ENCODE peak calls at places on chromosomes 16 and 17, in nine cellular contexts. N is heart left ventricle, Z is left ventricle myocardium inferior, F is psoas muscle, I is sigmoid colon, L is prostate gland, R is heart right ventricle, K is IMR-90, C is dorsolateral prefrontal cortex. E is an unnamed sample.

GRCh38 chr16:77273815-77274214 is 74.6 kb downstream of the SYCE1L start:
- DNase-seq in L (no peak), Z (no peak), K (no peak), F (no peak), I (no peak), C (no peak), N (no peak), R (no peak), E (no peak)

GRCh38 chr16:82031116-82032084 is 3.7 kb upstream of the HSD17B2 start:
- DNase-seq in Z (no peak), N (no peak), C (no peak), K (peak; percentile 72), R (no peak), F (no peak), I (no peak), L (peak; percentile 36), E (no peak)

GRCh38 chr17:79739148-79740062 is 8.7 kb downstream of the ENPP7 start:
- DNase-seq in Z (no peak), C (no peak), F (no peak), R (no peak), L (peak; percentile 35), I (no peak), N (no peak), K (no peak), E (no peak)

GRCh38 chr17:83064021-83064731 is 15.2 kb upstream of the METRNL start:
- DNase-seq in K (no peak), C (no peak), L (no peak), I (peak; percentile 58), Z (no peak), F (no peak), N (peak; percentile 9), R (no peak), E (no peak)

GRCh38 chr16:76293980-76294690 is 16.9 kb downstream of the CNTNAP4 start:
- DNase-seq in L (no peak), R (no peak), C (no peak), I (no peak), N (no peak), Z (no peak), K (no peak), F (no peak), E (no peak)

GRCh38 chr17:82023447-82024241 is 539 bp downstream of the LRRC45 start:
- DNase-seq in R (no peak), F (no peak), C (no peak), K (peak; percentile 8), L (no peak), I (no peak), N (no peak), Z (no peak), E (no peak)

GRCh38 chr17:21370430-21370829 is 5.7 kb upstream of the KCNJ12 start:
- DNase-seq in C (no peak), L (no peak), K (no peak), N (peak; percentile 92), I (no peak), R (peak; percentile 76), Z (peak; percentile 79), F (no peak), E (no peak)

GRCh38 chr17:55795098-55795497 is 44.2 kb downstream of the PCTP start:
- DNase-seq in N (no peak), F (no peak), Z (no peak), K (no peak), I (no peak), R (no peak), C (no peak), L (no peak), E (no peak)

GRCh38 chr16:20612551-20613470 is 36.6 kb upstream of the ACSM2B start:
- DNase-seq in L (no peak), C (peak; percentile 53), N (peak; percentile 73), I (peak; percentile 82), F (peak; percentile 21), Z (peak; percentile 66), K (no peak), R (peak; percentile 72), E (no peak)

GRCh38 chr17:74442670-74443515 is 11.0 kb downstream of the GPRC5C start:
- DNase-seq in I (peak; percentile 93), K (no peak), L (peak; percentile 88), R (peak; percentile 93), C (peak; percentile 75), F (peak; percentile 91), N (peak; percentile 95), Z (peak; percentile 94), E (peak; percentile 46)

GRCh38 chr16:85151079-85151602 is 38.9 kb upstream of the CIBAR2 start:
- DNase-seq in C (no peak), F (no peak), R (no peak), I (no peak), N (no peak), K (no peak), Z (no peak), L (no peak), E (no peak)
- H3K27ac ChIP-seq in C (no peak overlapping the region), F (peak overlapping the region; percentile 97), R (peak overlapping the region; percentile 60), I (peak overlapping the region; percentile 79), N (peak overlapping the region; percentile 70), K (peak overlapping the region; percentile 75), Z (peak overlapping the region; percentile 94), L (peak overlapping the region; percentile 34), E (no peak overlapping the region)

GRCh38 chr16:15970202-15970601 is 20.8 kb downstream of the ABCC1 start:
- DNase-seq in Z (no peak), K (no peak), N (no peak), R (no peak), C (no peak), L (no peak), I (no peak), F (no peak), E (no peak)
- H3K27ac ChIP-seq in Z (no peak overlapping the region), K (peak overlapping the region; percentile 26), N (no peak overlapping the region), R (no peak overlapping the region), C (no peak overlapping the region), L (no peak overlapping the region), I (peak overlapping the region; percentile 82), F (no peak overlapping the region), E (no peak overlapping the region)

DNA sequence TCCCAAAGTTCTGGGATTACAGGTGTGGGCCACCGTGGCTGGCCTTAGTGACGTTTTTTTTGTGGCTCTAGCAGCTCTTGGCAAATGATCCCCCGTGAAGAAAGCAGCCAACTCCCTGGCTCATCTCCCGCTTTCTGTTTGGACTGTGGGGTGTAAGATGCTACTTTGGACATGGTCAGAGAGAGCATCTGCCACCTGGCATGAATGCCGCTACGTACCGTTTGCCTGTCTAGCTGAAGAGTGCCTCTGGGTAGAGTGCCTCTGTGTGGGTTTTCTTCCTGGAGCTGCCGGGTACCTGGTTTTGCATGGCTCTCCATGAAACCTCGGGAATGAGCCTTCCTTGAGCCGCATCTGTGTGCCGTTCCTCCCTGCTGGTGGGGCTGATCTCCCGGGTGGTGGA is 34.3 kb downstream of the NDEL1 start:
- DNase-seq in Z (no peak), I (no peak), N (no peak), K (no peak), R (no peak), C (no peak), L (no peak), F (no peak), E (no peak)
- H3K27ac ChIP-seq in Z (peak overlapping the region; percentile 31), I (peak overlapping the region; percentile 56), N (peak overlapping the region; percentile 48), K (no peak overlapping the region), R (peak overlapping the region; percentile 62), C (peak overlapping the region; percentile 19), L (peak overlapping the region; percentile 52), F (peak overlapping the region; percentile 46), E (peak overlapping the region; percentile 40)

GRCh38 chr17:73283841-73284282 is 22.2 kb upstream of the CPSF4L start:
- DNase-seq in K (no peak), R (no peak), C (no peak), Z (no peak), L (no peak), I (peak; percentile 88), N (no peak), F (no peak), E (peak; percentile 28)
- H3K27ac ChIP-seq in K (no peak overlapping the region), R (peak overlapping the region; percentile 65), C (no peak overlapping the region), Z (peak overlapping the region; percentile 94), L (peak overlapping the region; percentile 86), I (peak overlapping the region; percentile 32), N (peak overlapping the region; percentile 93), F (no peak overlapping the region), E (peak overlapping the region; percentile 81)

GRCh38 chr16:19524866-19525723 is 1.4 kb downstream of the CCP110 start:
- DNase-seq in Z (no peak), L (no peak), K (peak; percentile 2), C (no peak), F (no peak), N (no peak), R (no peak), I (no peak), E (no peak)
- H3K27ac ChIP-seq in Z (no peak overlapping the region), L (peak overlapping the region; percentile 68), K (no peak overlapping the region), C (peak overlapping the region; percentile 97), F (no peak overlapping the region), N (no peak overlapping the region), R (no peak overlapping the region), I (no peak overlapping the region), E (peak overlapping the region; percentile 91)

GRCh38 chr17:282912-283882 is 69.4 kb downstream of the RPH3AL start:
- DNase-seq in I (peak; percentile 62), R (no peak), F (no peak), C (no peak), N (peak; percentile 18), Z (no peak), L (no peak), K (no peak), E (no peak)
- H3K27ac ChIP-seq in I (no peak overlapping the region), R (no peak overlapping the region), F (no peak overlapping the region), C (no peak overlapping the region), N (no peak overlapping the region), Z (no peak overlapping the region), L (no peak overlapping the region), K (no peak overlapping the region), E (no peak overlapping the region)